ENCODE peak calls at places on chromosomes 7 and 10, in nine cellular contexts. I is skeletal muscle cell, G is coronary artery, U is neural progenitor cell, A is bronchial epithelial cell, E is BE2C, C is esophagus squamous epithelium, V is sigmoid colon, J is left lung. Y is an unnamed sample.
A peak's percentile ranks its signal among the peaks of the same experiment; 100 is the strongest.

GRCh38 chr7:44654255-44654791 is 47.9 kb downstream of the OGDH start:
- DNase-seq in C (no peak), J (no peak), G (no peak), I (no peak), V (no peak), E (no peak), U (no peak), A (no peak), Y (no peak)

GRCh38 chr7:90945104-90945752 is 319.0 kb upstream of the FZD1 start:
- DNase-seq in A (peak; percentile 50), J (no peak), U (no peak), E (no peak), C (no peak), I (peak; percentile 43), V (no peak), G (no peak), Y (no peak)

GRCh38 chr10:71367279-71367678 is 29.4 kb upstream of the CDH23 start:
- DNase-seq in A (peak; percentile 44), E (no peak), U (no peak), G (no peak), V (no peak), I (no peak), J (no peak), C (no peak), Y (no peak)

GRCh38 chr7:105896407-105896842 is 20.0 kb upstream of the ATXN7L1 start:
- DNase-seq in U (no peak), E (no peak), I (no peak), C (no peak), V (no peak), G (no peak), J (no peak), A (no peak), Y (no peak)

GRCh38 chr7:28408105-28408973 is 4.0 kb upstream of the CREB5 start:
- DNase-seq in J (no peak), C (no peak), G (no peak), V (peak; percentile 90), E (peak; percentile 20), U (peak; percentile 47), A (peak; percentile 73), I (peak; percentile 64), Y (no peak)

GRCh38 chr7:44161371-44161770 is 20.2 kb upstream of the MYL7 start:
- DNase-seq in J (no peak), U (no peak), I (no peak), A (no peak), C (no peak), E (no peak), G (peak; percentile 50), V (no peak), Y (no peak)

GRCh38 chr7:106793015-106793651 is 71.9 kb upstream of the PIK3CG start:
- DNase-seq in V (no peak), G (no peak), I (no peak), U (peak; percentile 46), J (no peak), A (peak; percentile 44), C (no peak), E (peak; percentile 37), Y (no peak)

GRCh38 chr7:90749774-90750173 is 153.7 kb downstream of the CDK14 start:
- DNase-seq in V (no peak), I (no peak), J (no peak), A (peak; percentile 37), E (no peak), C (no peak), G (no peak), U (no peak), Y (no peak)

GRCh38 chr7:18590744-18591340 is 95.3 kb downstream of the HDAC9 start:
- DNase-seq in C (no peak), J (no peak), I (peak; percentile 22), A (peak; percentile 54), V (no peak), E (no peak), U (peak; percentile 28), G (no peak), Y (no peak)

GRCh38 chr7:141073641-141074161 is at the start of gene TMEM178B:
- DNase-seq in U (peak; percentile 63), I (no peak), A (no peak), G (no peak), E (peak; percentile 63), J (peak; percentile 65), C (no peak), V (no peak), Y (no peak)

GRCh38 chr7:90345548-90346319 is 782 bp upstream of the GTPBP10 start:
- DNase-seq in U (peak; percentile 44), E (no peak), I (no peak), C (no peak), V (no peak), A (peak; percentile 50), J (no peak), G (no peak), Y (no peak)

GRCh38 chr10:63724922-63725321 is 203.7 kb downstream of the REEP3 start:
- DNase-seq in V (no peak), E (no peak), G (no peak), A (no peak), C (no peak), I (no peak), U (no peak), J (no peak), Y (no peak)

GRCh38 chr7:44216019-44216418 is 15.2 kb downstream of the YKT6 start:
- DNase-seq in C (no peak), G (no peak), J (no peak), E (no peak), A (no peak), V (peak; percentile 32), I (no peak), U (no peak), Y (no peak)

GRCh38 chr10:12766222-12766621 is 235.3 kb downstream of the CCDC3 start:
- DNase-seq in G (no peak), V (no peak), C (no peak), A (no peak), J (no peak), I (no peak), U (no peak), E (no peak), Y (no peak)

DNA sequence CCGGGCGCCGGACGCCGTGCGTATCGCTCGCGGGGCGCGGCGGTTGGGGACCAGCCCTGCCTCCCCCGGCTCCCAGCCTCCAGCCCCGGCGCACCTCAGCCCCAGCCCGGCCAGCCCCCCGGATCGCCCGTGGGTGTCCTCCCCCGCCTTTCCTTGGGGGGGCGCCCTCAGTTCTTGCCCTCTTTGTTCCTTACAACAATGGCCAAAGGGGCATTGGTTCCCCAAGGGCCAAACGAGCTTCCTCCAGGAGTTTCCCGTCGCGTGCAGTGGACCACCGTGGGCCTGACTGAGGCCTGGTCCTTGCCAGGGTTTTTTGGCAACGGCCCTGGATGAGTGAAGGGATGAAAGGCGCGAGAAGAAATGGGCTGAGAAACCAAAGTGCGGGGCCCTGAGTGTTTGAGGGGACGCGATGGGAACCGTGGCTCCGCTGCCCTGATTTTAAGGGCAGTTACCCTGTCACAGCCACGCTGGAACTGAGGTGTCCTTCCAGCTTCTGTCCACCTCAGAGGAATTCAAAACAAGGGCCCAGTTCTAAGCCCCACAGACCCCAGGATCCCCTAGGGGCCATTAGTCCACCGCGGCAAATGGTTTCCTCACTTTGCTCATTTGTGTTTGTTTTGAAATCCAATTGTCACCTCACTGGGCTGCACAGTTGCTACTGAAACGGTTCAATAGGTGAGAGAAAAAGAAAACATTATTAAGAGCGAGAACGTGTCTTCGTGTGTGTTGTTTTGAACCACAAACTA is 1.4 kb downstream of the MACROH2A2 start:
- DNase-seq in A (no peak), I (no peak), V (peak; percentile 61), G (no peak), C (no peak), J (peak; percentile 73), U (peak; percentile 44), E (peak; percentile 32), Y (no peak)
- H3K4me3 ChIP-seq in A (peak overlapping the region; percentile 74), I (peak overlapping the region; percentile 81), V (peak overlapping the region; percentile 76), G (peak overlapping the region; percentile 94), C (peak overlapping the region; percentile 88), J (peak overlapping the region; percentile 66), U (peak overlapping the region; percentile 97), E (peak overlapping the region; percentile 86), Y (peak overlapping the region; percentile 85)

GRCh38 chr10:133400624-133401424 is 6.9 kb downstream of the MTG1 start:
- DNase-seq in G (no peak), V (peak; percentile 47), I (no peak), A (no peak), U (no peak), C (no peak), J (no peak), E (no peak), Y (no peak)
- H3K4me3 ChIP-seq in G (no peak overlapping the region), V (no peak overlapping the region), I (no peak overlapping the region), A (no peak overlapping the region), U (no peak overlapping the region), C (no peak overlapping the region), J (no peak overlapping the region), E (no peak overlapping the region), Y (no peak overlapping the region)

DNA sequence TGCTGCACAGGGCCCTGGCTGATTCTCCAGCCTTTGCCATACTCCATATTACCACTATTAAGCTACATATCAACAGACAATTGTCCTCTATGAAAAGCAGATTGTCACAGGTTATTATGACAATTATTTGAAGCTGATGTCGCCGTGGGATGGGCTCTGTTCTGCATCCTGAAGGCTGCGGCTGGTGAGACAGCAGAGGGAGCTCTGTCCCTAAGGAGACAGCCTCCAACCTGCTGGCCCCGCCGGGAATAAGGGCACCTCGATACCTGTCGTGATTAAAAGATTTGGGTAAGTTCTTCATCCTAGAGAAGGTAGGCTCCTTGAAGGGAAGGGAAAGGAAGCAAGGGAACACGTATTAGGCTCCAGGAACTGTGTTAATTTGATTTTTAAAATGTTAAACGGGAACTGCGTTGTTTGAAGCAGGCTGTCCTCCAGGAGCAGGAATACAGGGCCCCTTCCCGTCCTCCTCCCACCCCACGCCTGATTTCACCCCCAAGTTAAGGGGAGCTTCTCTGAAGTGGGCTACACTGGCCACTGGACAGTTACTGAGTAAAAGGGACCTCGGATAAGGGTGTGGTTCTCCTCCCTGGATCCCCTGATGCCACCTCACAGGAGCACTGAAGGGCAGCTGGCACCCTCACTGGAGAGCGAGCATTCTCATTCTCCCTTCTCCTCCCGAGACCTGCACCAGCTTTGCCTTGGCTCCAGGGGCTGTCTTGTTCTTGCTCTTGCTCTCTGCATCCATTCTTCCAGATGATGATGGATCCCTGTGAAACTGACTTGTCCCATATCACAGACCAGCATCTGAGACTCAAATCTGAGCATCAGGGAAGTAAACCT is 11.8 kb upstream of the TIAL1 start:
- DNase-seq in J (peak; percentile 80), I (no peak), G (no peak), U (peak; percentile 63), V (peak; percentile 79), C (no peak), E (peak; percentile 61), A (peak; percentile 40), Y (no peak)
- H3K4me3 ChIP-seq in J (no peak overlapping the region), I (no peak overlapping the region), G (peak overlapping the region; percentile 47), U (no peak overlapping the region), V (no peak overlapping the region), C (no peak overlapping the region), E (peak overlapping the region; percentile 50), A (no peak overlapping the region), Y (no peak overlapping the region)

GRCh38 chr10:59757966-59758365 is 4.7 kb upstream of the MRLN start:
- DNase-seq in C (no peak), J (no peak), I (peak; percentile 32), U (no peak), A (peak; percentile 21), G (no peak), E (no peak), V (no peak), Y (no peak)
- H3K4me3 ChIP-seq in C (no peak overlapping the region), J (no peak overlapping the region), I (no peak overlapping the region), U (no peak overlapping the region), A (no peak overlapping the region), G (no peak overlapping the region), E (no peak overlapping the region), V (no peak overlapping the region), Y (no peak overlapping the region)

Y was measured in esophagus muscularis mucosa.